ENCODE peak calls at places on chromosomes 7 and 10, in ten cellular contexts. U, Z, A, M, E, B, W, K, R and N are unnamed samples.

GRCh38 chr7:157692156-157693011 is 355.6 kb downstream of the DNAJB6 start:
- DNase-seq in U (peak), Z (no peak), A (no peak), M (no peak), E (no peak), B (no peak), W (peak), K (no peak), R (no peak), N (no peak)

GRCh38 chr10:128124813-128125403 is 1.3 kb downstream of the MKI67 start:
- DNase-seq in U (no peak), Z (no peak), A (peak), M (no peak), E (no peak), B (no peak), W (no peak), K (no peak), R (no peak), N (no peak)

GRCh38 chr7:4797858-4798705 is 22.7 kb downstream of the AP5Z1 start:
- DNase-seq in U (no peak), Z (peak), A (peak), M (no peak), E (peak), B (no peak), W (no peak), K (no peak), R (peak), N (no peak)

GRCh38 chr7:106766551-106766950 is 98.5 kb upstream of the PIK3CG start:
- DNase-seq in U (no peak), Z (no peak), A (no peak), M (no peak), E (no peak), B (no peak), W (no peak), K (no peak), R (no peak), N (no peak)

GRCh38 chr7:39510738-39511372 is 55.3 kb upstream of the YAE1 start:
- DNase-seq in U (no peak), Z (no peak), A (no peak), M (no peak), E (no peak), B (no peak), W (no peak), K (no peak), R (no peak), N (no peak)

GRCh38 chr10:90413196-90413595 is 444.6 kb downstream of the HTR7 start:
- DNase-seq in U (no peak), Z (no peak), A (no peak), M (no peak), E (peak), B (no peak), W (no peak), K (no peak), R (no peak), N (no peak)

GRCh38 chr10:32000937-32001336 is 55.3 kb downstream of the KIF5B start:
- DNase-seq in U (no peak), Z (no peak), A (no peak), M (no peak), E (peak), B (no peak), W (no peak), K (no peak), R (no peak), N (no peak)

GRCh38 chr7:134726581-134726980 is 52.9 kb upstream of the CALD1 start:
- DNase-seq in U (no peak), Z (no peak), A (no peak), M (no peak), E (no peak), B (no peak), W (peak), K (no peak), R (no peak), N (no peak)

GRCh38 chr10:102669206-102670064 is 25.2 kb downstream of the TRIM8 start:
- DNase-seq in U (no peak), Z (peak), A (peak), M (peak), E (no peak), B (no peak), W (peak), K (peak), R (peak), N (no peak)

GRCh38 chr7:36214608-36215016 is 61.6 kb downstream of the EEPD1 start:
- DNase-seq in U (no peak), Z (no peak), A (no peak), M (no peak), E (peak), B (no peak), W (peak), K (no peak), R (no peak), N (no peak)

GRCh38 chr10:25451401-25451800 is 276.6 kb downstream of the GPR158 start:
- DNase-seq in U (no peak), Z (no peak), A (no peak), M (no peak), E (peak), B (no peak), W (no peak), K (no peak), R (no peak), N (no peak)

GRCh38 chr7:26013551-26014083 is 138.4 kb upstream of the NFE2L3 start:
- DNase-seq in U (no peak), Z (no peak), A (peak), M (no peak), E (no peak), B (no peak), W (no peak), K (no peak), R (no peak), N (no peak)

GRCh38 chr7:98280791-98281756 is at the start of gene BRI3:
- DNase-seq in U (peak), Z (peak), A (peak), M (peak), E (peak), B (peak), W (peak), K (peak), R (peak), N (peak)

GRCh38 chr7:108581655-108582491 is 12.2 kb downstream of the DNAJB9 start:
- DNase-seq in U (no peak), Z (no peak), A (no peak), M (no peak), E (peak), B (no peak), W (no peak), K (no peak), R (no peak), N (no peak)

GRCh38 chr10:122181055-122181732 is 89.9 kb upstream of the BTBD16 start:
- DNase-seq in U (no peak), Z (no peak), A (no peak), M (no peak), E (peak), B (no peak), W (no peak), K (no peak), R (no peak), N (no peak)

GRCh38 chr10:94859086-94859485 is 79.4 kb upstream of the CYP2C9 start:
- DNase-seq in U (no peak), Z (no peak), A (no peak), M (no peak), E (no peak), B (no peak), W (no peak), K (no peak), R (no peak), N (no peak)

GRCh38 chr7:57646901-57647246 is 196.9 kb downstream of the ZNF716 start:
- DNase-seq in U (no peak), Z (no peak), A (peak), M (no peak), E (no peak), B (no peak), W (no peak), K (no peak), R (no peak), N (no peak)

GRCh38 chr10:132942740-132943554 is 577 bp upstream of the CFAP46 start:
- DNase-seq in U (no peak), Z (no peak), A (peak), M (no peak), E (no peak), B (no peak), W (no peak), K (no peak), R (no peak), N (no peak)

GRCh38 chr10:103276941-103277712 is at the start of gene INA:
- DNase-seq in U (no peak), Z (no peak), A (peak), M (no peak), E (peak), B (no peak), W (no peak), K (no peak), R (no peak), N (no peak)

GRCh38 chr7:129827467-129827990 is 125.2 kb downstream of the UBE2H start:
- DNase-seq in U (no peak), Z (no peak), A (no peak), M (no peak), E (no peak), B (no peak), W (no peak), K (no peak), R (no peak), N (no peak)

GRCh38 chr7:46934198-46934825 is 647.6 kb downstream of the TNS3 start:
- DNase-seq in U (no peak), Z (no peak), A (no peak), M (no peak), E (peak), B (no peak), W (no peak), K (no peak), R (no peak), N (no peak)

GRCh38 chr7:17402628-17403278 is 104.3 kb downstream of the AHR start:
- DNase-seq in U (no peak), Z (no peak), A (no peak), M (no peak), E (peak), B (peak), W (no peak), K (no peak), R (no peak), N (no peak)

GRCh38 chr7:104933433-104934074 is 80.5 kb upstream of the KMT2E start:
- DNase-seq in U (no peak), Z (no peak), A (no peak), M (no peak), E (no peak), B (no peak), W (no peak), K (no peak), R (no peak), N (no peak)
- H3K27ac ChIP-seq in U (no peak), Z (no peak), A (no peak), M (no peak), E (no peak), B (no peak), W (no peak), K (no peak), R (no peak), N (no peak)

GRCh38 chr7:66639773-66640172 is 11.1 kb downstream of the KCTD7 start:
- DNase-seq in U (no peak), Z (no peak), A (no peak), M (no peak), E (no peak), B (no peak), W (no peak), K (no peak), R (no peak), N (no peak)

GRCh38 chr7:66641526-66641871 is 12.8 kb downstream of the KCTD7 start:
- DNase-seq in U (no peak), Z (peak), A (no peak), M (no peak), E (no peak), B (no peak), W (no peak), K (no peak), R (no peak), N (no peak)

GRCh38 chr7:66642932-66643331 is 14.3 kb downstream of the KCTD7 start:
- DNase-seq in U (no peak), Z (no peak), A (no peak), M (no peak), E (no peak), B (no peak), W (no peak), K (no peak), R (no peak), N (no peak)

GRCh38 chr7:66642186-66642585 is 13.5 kb downstream of the KCTD7 start:
- DNase-seq in U (no peak), Z (no peak), A (peak), M (no peak), E (no peak), B (no peak), W (no peak), K (no peak), R (no peak), N (no peak)

GRCh38 chr7:66640802-66641525 is 12.3 kb downstream of the KCTD7 start:
- DNase-seq in U (no peak), Z (no peak), A (no peak), M (no peak), E (no peak), B (no peak), W (no peak), K (no peak), R (no peak), N (no peak)
- H3K27ac ChIP-seq in U (no peak), Z (peak), A (no peak), M (no peak), E (no peak), B (no peak), W (no peak), K (no peak), R (peak), N (no peak)

GRCh38 chr7:154310114-154310513 is 257.9 kb downstream of the DPP6 start:
- DNase-seq in U (no peak), Z (no peak), A (no peak), M (no peak), E (no peak), B (no peak), W (no peak), K (no peak), R (no peak), N (no peak)
- H3K27ac ChIP-seq in U (no peak), Z (no peak), A (no peak), M (no peak), E (no peak), B (no peak), W (no peak), K (no peak), R (no peak), N (no peak)

GRCh38 chr10:14066106-14066505 is 264.6 kb downstream of the FRMD4A start:
- DNase-seq in U (no peak), Z (no peak), A (no peak), M (no peak), E (no peak), B (no peak), W (no peak), K (no peak), R (no peak), N (no peak)

GRCh38 chr10:14063531-14064317 is 267.0 kb downstream of the FRMD4A start:
- DNase-seq in U (no peak), Z (peak), A (no peak), M (no peak), E (peak), B (no peak), W (peak), K (no peak), R (no peak), N (no peak)

GRCh38 chr10:14056545-14057332 is 274.0 kb downstream of the FRMD4A start:
- DNase-seq in U (no peak), Z (peak), A (no peak), M (no peak), E (peak), B (no peak), W (no peak), K (no peak), R (no peak), N (no peak)

GRCh38 chr10:14062528-14063260 is 268.0 kb downstream of the FRMD4A start:
- DNase-seq in U (no peak), Z (no peak), A (no peak), M (no peak), E (peak), B (no peak), W (no peak), K (no peak), R (no peak), N (no peak)

DNA sequence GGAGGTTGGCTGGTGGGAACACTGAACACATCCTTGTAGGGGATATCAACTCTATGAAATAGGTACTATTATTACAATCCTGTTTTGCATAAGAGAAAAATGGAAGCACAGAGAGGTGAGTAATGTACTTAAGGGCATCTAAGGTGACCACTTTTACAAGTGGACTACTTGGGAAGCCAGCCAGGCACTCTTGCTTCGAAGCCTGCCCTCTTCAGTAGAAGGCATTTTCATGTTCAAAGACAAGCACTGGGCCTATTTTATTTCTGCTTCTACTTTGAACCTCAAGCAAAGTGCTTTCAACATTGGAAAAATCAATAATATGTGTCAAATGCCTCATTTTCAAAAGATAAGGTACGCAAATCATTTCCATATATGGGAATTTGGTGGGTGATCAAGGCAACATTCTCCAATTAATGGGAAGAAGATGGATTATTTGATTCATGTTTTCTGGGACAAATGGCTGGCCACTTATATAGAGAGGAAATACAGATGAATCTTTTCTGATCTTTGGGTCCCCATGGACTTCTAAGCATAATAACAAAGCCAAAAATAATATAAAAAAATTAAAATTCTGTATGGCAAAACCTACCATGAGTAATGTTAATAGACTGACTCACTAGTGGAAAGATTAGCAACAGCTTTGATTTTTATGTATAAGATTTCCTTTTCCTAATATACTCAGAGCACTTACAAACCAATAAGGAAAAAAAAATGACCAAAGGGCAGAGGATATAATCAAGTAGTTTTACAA is 270.2 kb downstream of the FRMD4A start:
- DNase-seq in U (no peak), Z (no peak), A (no peak), M (no peak), E (no peak), B (no peak), W (no peak), K (no peak), R (no peak), N (no peak)
- H3K27ac ChIP-seq in U (no peak), Z (no peak), A (no peak), M (no peak), E (no peak), B (no peak), W (no peak), K (no peak), R (no peak), N (no peak)

GRCh38 chr7:11667810-11668185 is 164.2 kb downstream of the THSD7A start:
- DNase-seq in U (no peak), Z (no peak), A (no peak), M (no peak), E (no peak), B (no peak), W (no peak), K (no peak), R (no peak), N (no peak)
- H3K27ac ChIP-seq in U (no peak), Z (no peak), A (no peak), M (no peak), E (peak), B (no peak), W (no peak), K (no peak), R (no peak), N (no peak)

GRCh38 chr10:126041804-126042231 is 145.5 kb downstream of the FANK1 start:
- DNase-seq in U (peak), Z (peak), A (peak), M (peak), E (peak), B (peak), W (peak), K (peak), R (peak), N (peak)

GRCh38 chr10:126043389-126043788 is 147.0 kb downstream of the FANK1 start:
- DNase-seq in U (no peak), Z (no peak), A (no peak), M (no peak), E (no peak), B (no peak), W (no peak), K (no peak), R (no peak), N (no peak)

GRCh38 chr10:126042906-126043305 is 146.5 kb downstream of the FANK1 start:
- DNase-seq in U (no peak), Z (no peak), A (no peak), M (no peak), E (no peak), B (no peak), W (no peak), K (peak), R (no peak), N (no peak)

GRCh38 chr10:126037946-126038345 is 141.6 kb downstream of the FANK1 start:
- DNase-seq in U (no peak), Z (no peak), A (no peak), M (no peak), E (no peak), B (no peak), W (no peak), K (no peak), R (no peak), N (no peak)

GRCh38 chr10:126042354-126042753 is 146.0 kb downstream of the FANK1 start:
- DNase-seq in U (no peak), Z (no peak), A (no peak), M (no peak), E (no peak), B (no peak), W (no peak), K (no peak), R (no peak), N (no peak)
- H3K27ac ChIP-seq in U (no peak), Z (no peak), A (peak), M (peak), E (no peak), B (no peak), W (no peak), K (peak), R (peak), N (peak)

DNA sequence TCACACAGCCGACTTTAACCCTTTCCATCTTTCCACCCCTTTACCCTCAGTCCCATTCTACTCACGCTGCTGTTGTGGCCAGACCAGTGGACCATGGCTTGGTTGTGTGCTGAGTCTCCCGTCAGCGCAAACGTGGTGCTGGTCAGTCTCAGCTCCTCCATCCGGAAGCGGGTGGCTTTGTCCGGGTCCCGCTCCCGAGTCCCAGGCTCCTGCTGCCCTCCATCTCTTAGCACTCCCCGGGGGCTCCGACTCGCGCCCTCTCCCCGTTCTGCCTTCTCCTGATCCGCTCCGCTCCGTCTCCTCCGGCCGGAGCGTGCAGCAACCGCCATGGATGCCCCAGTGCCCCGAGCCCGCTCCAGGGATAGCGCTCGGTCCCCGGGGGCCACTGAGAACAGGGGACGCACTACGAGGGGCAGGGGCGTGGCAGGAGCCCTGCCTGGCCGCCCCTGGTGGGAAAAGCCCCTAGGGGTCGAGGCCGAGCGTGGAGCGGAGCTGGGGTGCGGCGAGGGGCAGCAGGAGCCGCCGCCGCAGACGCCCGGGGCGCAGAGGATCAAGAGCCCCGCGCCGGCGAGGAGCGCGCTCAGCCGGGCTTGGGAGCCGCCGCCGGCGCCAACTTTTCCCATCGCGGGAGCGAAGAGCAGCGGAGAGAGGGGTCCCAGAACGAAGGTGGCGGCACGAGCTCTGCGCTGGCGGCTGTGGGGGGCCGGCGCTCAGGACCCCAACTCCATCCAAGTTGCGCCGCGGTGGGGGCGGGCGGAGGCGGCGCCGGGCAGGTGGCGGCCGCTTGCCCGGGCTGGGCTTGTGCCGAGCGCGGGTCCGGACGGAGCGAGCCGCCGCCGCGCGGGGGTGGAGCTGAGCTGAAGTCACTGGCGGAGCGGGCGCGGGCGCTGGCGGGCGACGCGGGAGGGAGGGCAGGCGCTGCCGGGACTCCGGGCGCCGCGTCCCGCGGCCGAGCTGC is at the start of gene SORCS1:
- DNase-seq in U (no peak), Z (no peak), A (peak), M (no peak), E (no peak), B (no peak), W (peak), K (peak), R (peak), N (no peak)
- H3K27ac ChIP-seq in U (no peak), Z (no peak), A (peak), M (peak), E (no peak), B (no peak), W (peak), K (no peak), R (peak), N (no peak)